ENCODE peak calls at places on chromosomes 7 and 10, in nine cellular contexts. F is germinal center, J is brain microvascular endothelial cell, A is NCI-H146, Y is colonic mucosa, O is NCI-H774, I is keratinocyte, C is 8988T, U is NCI-H1417. L is an unnamed sample.

GRCh38 chr7:134890246-134891240 is 95.8 kb upstream of the AGBL3 start:
- DNase-seq in F (no peak), J (peak), A (peak), Y (no peak), O (no peak), I (peak), C (no peak), U (peak), L (no peak)

GRCh38 chr10:78302739-78302988 is 269.0 kb downstream of the RPS24 start:
- DNase-seq in F (no peak), J (no peak), A (no peak), Y (no peak), O (no peak), I (no peak), C (peak), U (no peak), L (no peak)

GRCh38 chr7:86951895-86952294 is 107.6 kb downstream of the ELAPOR2 start:
- DNase-seq in F (no peak), J (no peak), A (no peak), Y (no peak), O (no peak), I (no peak), C (no peak), U (no peak), L (no peak)

GRCh38 chr7:91280180-91280579 is 15.9 kb downstream of the FZD1 start:
- DNase-seq in F (no peak), J (no peak), A (peak), Y (no peak), O (no peak), I (no peak), C (no peak), U (peak), L (no peak)

GRCh38 chr7:102837802-102838201 is 75.0 kb upstream of the LRRC17 start:
- DNase-seq in F (no peak), J (no peak), A (no peak), Y (no peak), O (no peak), I (no peak), C (no peak), U (no peak), L (no peak)

GRCh38 chr7:55571534-55572377 is 546 bp downstream of the VOPP1 start:
- DNase-seq in F (peak), J (peak), A (peak), Y (peak), O (peak), I (no peak), C (peak), U (peak), L (peak)

GRCh38 chr10:132571565-132572544 is 34.3 kb downstream of the INPP5A start:
- DNase-seq in F (peak), J (peak), A (no peak), Y (peak), O (no peak), I (peak), C (peak), U (peak), L (peak)

GRCh38 chr10:69087600-69088470 is at the start of gene SRGN:
- DNase-seq in F (peak), J (peak), A (no peak), Y (peak), O (no peak), I (no peak), C (no peak), U (no peak), L (peak)

GRCh38 chr7:119377-120163 is 72.8 kb upstream of the FAM20C start:
- DNase-seq in F (no peak), J (peak), A (no peak), Y (peak), O (no peak), I (no peak), C (no peak), U (no peak), L (no peak)

GRCh38 chr7:102834999-102835398 is 77.8 kb upstream of the LRRC17 start:
- DNase-seq in F (no peak), J (peak), A (no peak), Y (no peak), O (no peak), I (peak), C (no peak), U (no peak), L (no peak)

GRCh38 chr10:86438091-86438749 is 71.6 kb upstream of the GRID1 start:
- DNase-seq in F (no peak), J (no peak), A (no peak), Y (no peak), O (no peak), I (no peak), C (no peak), U (no peak), L (no peak)